ENCODE peak calls at places on chromosomes 12 and 14, in ten cellular contexts. M is HT-29; N is NCI-H1105 treated with DMSO at 0.1 percent for 48 hours; Y is GM13977; S is cardiac muscle cell; E is GM19239; O is central memory CD8-positive, alpha-beta T cell; L is CMK; Z is AG20443; I is T-helper 17 cell. H is an unnamed sample.
A peak's percentile ranks its signal among the peaks of the same experiment; 100 is the strongest.

GRCh38 chr12:132543298-132544172 is 53.6 kb downstream of the FBRSL1 start:
- DNase-seq in E (no peak), Y (no peak), M (no peak), O (no peak), L (no peak), Z (no peak), S (no peak), I (no peak), N (no peak), H (no peak)

GRCh38 chr12:65504417-65504816 is 225.9 kb downstream of the MSRB3 start:
- DNase-seq in E (no peak), N (no peak), L (no peak), S (no peak), M (no peak), Z (no peak), I (no peak), Y (no peak), O (no peak), H (no peak)

GRCh38 chr14:64293976-64294671 is at the start of gene ESR2:
- DNase-seq in Y (peak; percentile 71), I (peak; percentile 16), Z (peak; percentile 52), N (peak; percentile 71), L (no peak), M (no peak), E (peak; percentile 18), O (no peak), S (peak; percentile 75), H (peak; percentile 71)

GRCh38 chr12:51904951-51905471 is 2.3 kb upstream of the ACVRL1 start:
- DNase-seq in M (no peak), I (no peak), Y (no peak), L (no peak), N (no peak), S (no peak), Z (peak; percentile 68), E (no peak), O (no peak), H (no peak)

GRCh38 chr14:68976160-68977067 is 2.7 kb downstream of the ACTN1 start:
- DNase-seq in I (no peak), Z (peak; percentile 61), L (no peak), M (no peak), O (no peak), E (no peak), S (no peak), Y (no peak), N (no peak), H (no peak)

GRCh38 chr12:79454338-79454777 is 236.4 kb downstream of the PAWR start:
- DNase-seq in N (no peak), I (no peak), M (peak; percentile 14), E (no peak), Z (no peak), L (no peak), S (no peak), O (no peak), Y (no peak), H (peak; percentile 4)

GRCh38 chr12:7495136-7495535 is 8.4 kb downstream of the CD163 start:
- DNase-seq in Z (no peak), O (no peak), E (no peak), Y (no peak), L (no peak), N (no peak), M (no peak), S (no peak), I (no peak), H (no peak)

GRCh38 chr12:132659146-132659545 is 28.0 kb downstream of the POLE start:
- DNase-seq in I (no peak), E (no peak), S (no peak), L (no peak), Z (no peak), M (no peak), O (no peak), Y (no peak), N (no peak), H (no peak)

GRCh38 chr12:52992699-52993557 is 13.3 kb upstream of the EIF4B start:
- DNase-seq in I (no peak), L (no peak), Y (no peak), Z (peak; percentile 30), N (no peak), E (no peak), M (peak; percentile 88), S (no peak), O (no peak), H (no peak)

GRCh38 chr12:32400114-32400672 is 835 bp downstream of the FGD4 start:
- DNase-seq in O (no peak), I (no peak), Z (no peak), M (peak; percentile 79), S (peak; percentile 38), Y (no peak), E (no peak), N (peak; percentile 58), L (no peak), H (no peak)

H was measured in nephron progenitor cell.